ENCODE peak calls at places on chromosome 10, in six cellular contexts. C, P, H, D, S and K are unnamed samples.

GRCh38 chr10:49627031-49627430 is 13.2 kb downstream of the CHAT start:
- DNase-seq in S (no peak), P (peak), D (no peak), C (no peak), H (no peak), K (no peak)

GRCh38 chr10:103884681-103885139 is 29.3 kb upstream of the SH3PXD2A start:
- DNase-seq in H (no peak), P (peak), S (no peak), C (no peak), D (peak), K (peak)

GRCh38 chr10:61990761-61991135 is 89.2 kb downstream of the ARID5B start:
- DNase-seq in D (no peak), S (no peak), P (no peak), H (no peak), C (no peak), K (peak)

GRCh38 chr10:50216894-50217293 is 34.4 kb downstream of the ASAH2 start:
- DNase-seq in H (no peak), P (peak), D (no peak), S (no peak), C (no peak), K (peak)

GRCh38 chr10:1659221-1659791 is 78.0 kb downstream of the ADARB2 start:
- DNase-seq in D (no peak), S (no peak), H (no peak), P (no peak), C (no peak), K (no peak)

GRCh38 chr10:3784510-3785250 is at the start of gene KLF6:
- DNase-seq in P (no peak), H (no peak), C (peak), S (no peak), D (peak), K (peak)

GRCh38 chr10:129586897-129587443 is 119.9 kb downstream of the MGMT start:
- DNase-seq in C (no peak), D (no peak), S (no peak), P (peak), H (no peak), K (peak)

GRCh38 chr10:31034041-31034918 is 2.6 kb upstream of the ZNF438 start:
- DNase-seq in P (peak), D (no peak), S (no peak), C (no peak), H (no peak), K (peak)

GRCh38 chr10:117860823-117861222 is 185.9 kb downstream of the RAB11FIP2 start:
- DNase-seq in P (peak), C (no peak), H (no peak), S (no peak), D (peak), K (peak)

GRCh38 chr10:131816941-131817700 is 83.7 kb upstream of the PPP2R2D start:
- DNase-seq in C (no peak), S (no peak), P (no peak), D (no peak), H (peak), K (no peak)

GRCh38 chr10:78348416-78349164 is 314.9 kb downstream of the RPS24 start:
- DNase-seq in S (no peak), D (no peak), H (no peak), C (no peak), P (no peak), K (no peak)

GRCh38 chr10:75432763-75433162 is 1.3 kb downstream of the LRMDA start:
- DNase-seq in D (no peak), C (no peak), S (no peak), H (no peak), P (no peak), K (no peak)

GRCh38 chr10:15609291-15609690 is 110.4 kb downstream of the ITGA8 start:
- DNase-seq in D (no peak), C (no peak), H (no peak), P (no peak), S (no peak), K (no peak)

GRCh38 chr10:74035324-74035723 is 37.4 kb downstream of the VCL start:
- DNase-seq in S (no peak), C (no peak), H (no peak), D (no peak), P (no peak), K (no peak)

GRCh38 chr10:4382811-4383210 is 443.2 kb upstream of the AKR1E2 start:
- DNase-seq in C (no peak), D (no peak), H (no peak), P (no peak), S (no peak), K (no peak)

GRCh38 chr10:373015-373414 is 237.8 kb downstream of the ZMYND11 start:
- DNase-seq in S (no peak), H (no peak), C (no peak), P (no peak), D (no peak), K (peak)

GRCh38 chr10:21340341-21340740 is 185.1 kb downstream of the SKIDA1 start:
- DNase-seq in S (no peak), P (no peak), H (no peak), C (no peak), D (no peak), K (no peak)

GRCh38 chr10:110494532-110494931 is 3.2 kb upstream of the DUSP5 start:
- DNase-seq in D (no peak), P (peak), C (no peak), H (no peak), S (no peak), K (peak)

GRCh38 chr10:53325073-53325472 is 552.5 kb upstream of the MBL2 start:
- DNase-seq in C (no peak), H (no peak), P (peak), S (no peak), D (no peak), K (no peak)

GRCh38 chr10:132709471-132709951 is 76.4 kb downstream of the NKX6-2 start:
- DNase-seq in P (no peak), D (no peak), S (no peak), H (no peak), C (no peak), K (no peak)

GRCh38 chr10:102230861-102231356 is 4.8 kb downstream of the ELOVL3 start:
- DNase-seq in S (peak), H (peak), D (no peak), C (peak), P (no peak), K (peak)

GRCh38 chr10:88091490-88092061 is 228.2 kb downstream of the PTEN start:
- DNase-seq in H (peak), P (peak), D (no peak), C (peak), S (peak), K (no peak)

GRCh38 chr10:75247797-75248196 is 12.0 kb upstream of the COMTD1 start:
- DNase-seq in C (no peak), D (no peak), H (no peak), S (no peak), P (no peak), K (no peak)

GRCh38 chr10:62046522-62047239 is 145.2 kb downstream of the ARID5B start:
- DNase-seq in S (peak), H (peak), D (no peak), C (no peak), P (peak), K (peak)

GRCh38 chr10:47376522-47377220 is 7.4 kb downstream of the ZNF488 start:
- DNase-seq in C (no peak), H (peak), S (no peak), P (no peak), D (no peak), K (no peak)

GRCh38 chr10:129045658-129046057 is 421.4 kb upstream of the MGMT start:
- DNase-seq in S (no peak), D (no peak), H (no peak), C (no peak), P (no peak), K (no peak)

GRCh38 chr10:84076047-84076388 is 63.3 kb upstream of the GHITM start:
- DNase-seq in H (no peak), D (no peak), S (no peak), C (no peak), P (peak), K (peak)

GRCh38 chr10:91642831-91643692 is 10.2 kb upstream of the PPP1R3C start:
- DNase-seq in C (no peak), S (no peak), H (no peak), D (no peak), P (peak), K (peak)

GRCh38 chr10:51035344-51035743 is 38.9 kb upstream of the PRKG1 start:
- DNase-seq in P (no peak), H (no peak), S (no peak), D (no peak), C (no peak), K (no peak)

GRCh38 chr10:7547825-7548224 is 118.9 kb downstream of the ITIH5 start:
- DNase-seq in C (no peak), H (no peak), D (no peak), P (no peak), S (no peak), K (no peak)

GRCh38 chr10:76218045-76218444 is 786.6 kb downstream of the LRMDA start:
- DNase-seq in P (no peak), H (no peak), C (no peak), D (no peak), S (no peak), K (no peak)

GRCh38 chr10:4343798-4344370 is 482.1 kb upstream of the AKR1E2 start:
- DNase-seq in H (no peak), C (no peak), S (no peak), P (no peak), D (no peak), K (peak)

GRCh38 chr10:68560201-68560915 is at the start of gene TET1:
- DNase-seq in C (no peak), D (no peak), S (no peak), H (peak), P (no peak), K (peak)

GRCh38 chr10:37476285-37476684 is 350.9 kb downstream of the ANKRD30A start:
- DNase-seq in P (no peak), D (no peak), H (no peak), C (no peak), S (no peak), K (no peak)

GRCh38 chr10:83990126-83990525 is 149.2 kb upstream of the GHITM start:
- DNase-seq in D (peak), S (no peak), P (no peak), C (no peak), H (no peak), K (no peak)

GRCh38 chr10:109883859-109884771 is 39.2 kb downstream of the XPNPEP1 start:
- DNase-seq in S (peak), D (peak), H (peak), C (peak), P (peak), K (peak)

GRCh38 chr10:45602082-45602730 is 70.4 kb downstream of the ZFAND4 start:
- DNase-seq in S (no peak), H (no peak), D (no peak), C (no peak), P (no peak), K (peak)

GRCh38 chr10:33041783-33042437 is 83.9 kb upstream of the ITGB1 start:
- DNase-seq in H (no peak), S (no peak), P (no peak), C (no peak), D (no peak), K (no peak)

GRCh38 chr10:93352638-93353383 is 129.3 kb downstream of the MYOF start:
- DNase-seq in P (no peak), H (no peak), D (no peak), S (no peak), C (no peak), K (peak)

GRCh38 chr10:124626759-124627380 is 117.3 kb downstream of the FAM53B start:
- DNase-seq in H (peak), D (no peak), S (peak), C (peak), P (peak), K (no peak)